ENCODE peak calls at places on chromosomes 5 and 9, in six cellular contexts. P is anterior cingulate cortex, Z is Ammon's horn, R is GM12892, K is mesendoderm, W is prostate gland. I is an unnamed sample.

GRCh38 chr5:87195104-87195581 is 72.5 kb upstream of the RASA1 start:
- DNase-seq in P (no peak), W (no peak), Z (no peak), R (no peak), K (no peak), I (no peak)

GRCh38 chr9:135221951-135222631 is 134.6 kb downstream of the OLFM1 start:
- DNase-seq in P (no peak), R (no peak), K (peak; percentile 66), Z (no peak), W (no peak), I (no peak)

GRCh38 chr5:76678056-76678455 is 37.9 kb upstream of the F2R start:
- DNase-seq in Z (no peak), R (no peak), K (no peak), W (no peak), P (no peak), I (no peak)

GRCh38 chr5:1390333-1390732 is 45.4 kb upstream of the CLPTM1L start:
- DNase-seq in K (no peak), Z (no peak), P (no peak), W (no peak), R (no peak), I (no peak)

GRCh38 chr9:125889524-125890473 is 142.6 kb downstream of the PBX3 start:
- DNase-seq in P (peak; percentile 54), R (peak; percentile 39), K (peak; percentile 68), Z (no peak), W (no peak), I (peak; percentile 70)

GRCh38 chr9:97555164-97555563 is 53.7 kb downstream of the TMOD1 start:
- DNase-seq in K (peak; percentile 7), W (no peak), Z (peak; percentile 38), P (no peak), R (no peak), I (no peak)

GRCh38 chr9:134936021-134936761 is 18.5 kb upstream of the FCN1 start:
- DNase-seq in P (no peak), R (no peak), Z (no peak), W (no peak), K (peak; percentile 26), I (no peak)

GRCh38 chr5:38783011-38783551 is 62.7 kb upstream of the OSMR start:
- DNase-seq in K (peak; percentile 2), R (no peak), P (no peak), W (peak; percentile 68), Z (no peak), I (peak; percentile 89)

GRCh38 chr5:122478741-122479459 is 166.9 kb downstream of the SNCAIP start:
- DNase-seq in P (no peak), Z (no peak), W (peak; percentile 68), R (no peak), K (no peak), I (no peak)

GRCh38 chr5:158953929-158954534 is 145.7 kb downstream of the EBF1 start:
- DNase-seq in P (no peak), K (no peak), Z (no peak), R (peak; percentile 11), W (no peak), I (no peak)

GRCh38 chr5:571791-572190 is 40.3 kb upstream of the CEP72 start:
- DNase-seq in Z (no peak), P (no peak), R (no peak), W (no peak), K (no peak), I (no peak)

GRCh38 chr5:62576570-62577172 is 1.9 kb upstream of the LRRC70 start:
- DNase-seq in W (no peak), R (no peak), K (no peak), Z (no peak), P (no peak), I (no peak)

GRCh38 chr9:19976226-19976625 is 187.4 kb upstream of the SLC24A2 start:
- DNase-seq in P (no peak), K (no peak), W (no peak), Z (no peak), R (no peak), I (no peak)

GRCh38 chr5:103262422-103262871 is 3.9 kb downstream of the MACIR start:
- DNase-seq in Z (no peak), R (no peak), P (no peak), K (no peak), W (no peak), I (no peak)

GRCh38 chr5:53479656-53480473 is 564 bp upstream of the FST start:
- DNase-seq in K (peak; percentile 77), P (no peak), Z (no peak), W (peak; percentile 42), R (no peak), I (no peak)

GRCh38 chr5:118592234-118592633 is 396.1 kb downstream of the DTWD2 start:
- DNase-seq in K (no peak), R (no peak), W (no peak), Z (no peak), P (no peak), I (no peak)

GRCh38 chr5:171667341-171668096 is 118.1 kb upstream of the SMIM23 start:
- DNase-seq in R (no peak), W (peak; percentile 61), Z (no peak), P (no peak), K (peak; percentile 95), I (no peak)

GRCh38 chr5:123808841-123809240 is 296.9 kb downstream of the CSNK1G3 start:
- DNase-seq in W (no peak), K (no peak), P (no peak), R (no peak), Z (no peak), I (no peak)

GRCh38 chr9:21747171-21747570 is 55.3 kb upstream of the MTAP start:
- DNase-seq in P (no peak), W (no peak), Z (no peak), R (no peak), K (no peak), I (no peak)

GRCh38 chr5:10599113-10599512 is 35.2 kb downstream of the ANKRD33B start:
- DNase-seq in K (no peak), Z (no peak), R (no peak), W (no peak), P (no peak), I (no peak)

GRCh38 chr5:102421647-102422046 is 77.2 kb downstream of the SLCO6A1 start:
- DNase-seq in Z (peak; percentile 1), R (no peak), K (peak; percentile 3), P (no peak), W (no peak), I (no peak)

GRCh38 chr5:38426493-38426892 is 130.0 kb downstream of the LIFR start:
- DNase-seq in K (no peak), P (no peak), R (no peak), Z (no peak), W (no peak), I (no peak)

GRCh38 chr9:2872307-2872940 is 28.5 kb upstream of the PUM3 start:
- DNase-seq in W (no peak), K (peak; percentile 83), R (no peak), Z (peak; percentile 75), P (no peak), I (peak; percentile 60)

GRCh38 chr9:35605336-35606137 is 475 bp downstream of the TESK1 start:
- DNase-seq in R (peak; percentile 45), K (peak; percentile 26), P (peak; percentile 52), Z (no peak), W (no peak), I (no peak)

GRCh38 chr9:117772960-117773359 is 68.8 kb downstream of the TLR4 start:
- DNase-seq in P (no peak), W (no peak), Z (no peak), K (peak; percentile 19), R (no peak), I (no peak)

GRCh38 chr5:154190652-154191304 is at the start of gene GALNT10:
- DNase-seq in P (no peak), Z (peak; percentile 74), R (peak; percentile 79), K (peak; percentile 71), W (peak; percentile 46), I (peak; percentile 56)

GRCh38 chr5:110865400-110866094 is 126.7 kb downstream of the SLC25A46 start:
- DNase-seq in P (no peak), Z (no peak), K (peak; percentile 84), R (no peak), W (no peak), I (no peak)

GRCh38 chr9:124008855-124009834 is 2.4 kb upstream of the LHX2 start:
- DNase-seq in R (no peak), K (no peak), P (no peak), Z (no peak), W (no peak), I (peak; percentile 75)

I was measured in NCI-H2081.